ENCODE peak calls at places on chromosomes 2 and 18, in five cellular contexts. B is IMR-90, K is H9, A is H1, N is mesendoderm. O is an unnamed sample.

GRCh38 chr2:240288087-240288521 is 147.4 kb upstream of the GPC1 start:
- DNase-seq in N (no peak), K (no peak), A (no peak), B (no peak), O (no peak)

GRCh38 chr2:239392072-239392357 is 8.8 kb downstream of the HDAC4 start:
- DNase-seq in K (no peak), A (no peak), B (no peak), N (no peak), O (no peak)

GRCh38 chr2:223083402-223084070 is 31.5 kb downstream of the KCNE4 start:
- DNase-seq in A (no peak), K (no peak), B (no peak), N (no peak), O (no peak)

GRCh38 chr2:52387937-52388590 is 1356.1 kb upstream of the NRXN1 start:
- DNase-seq in N (peak; percentile 70), K (no peak), B (no peak), A (no peak), O (no peak)

GRCh38 chr18:75157359-75157758 is 51.6 kb downstream of the PTGR3 start:
- DNase-seq in A (no peak), N (no peak), K (no peak), B (no peak), O (no peak)

GRCh38 chr2:109134741-109135571 is 6.0 kb downstream of the SH3RF3 start:
- DNase-seq in N (peak; percentile 90), A (peak; percentile 28), K (no peak), B (no peak), O (no peak)

GRCh38 chr18:62249478-62250097 is 62.5 kb downstream of the RELCH start:
- DNase-seq in A (peak; percentile 59), B (peak; percentile 83), K (peak; percentile 50), N (peak; percentile 86), O (peak; percentile 80)

GRCh38 chr2:236670235-236670620 is 100.6 kb downstream of the ACKR3 start:
- DNase-seq in B (no peak), N (no peak), K (no peak), A (no peak), O (no peak)

GRCh38 chr2:239252433-239253200 is 148.2 kb downstream of the HDAC4 start:
- DNase-seq in N (no peak), B (peak; percentile 28), K (no peak), A (no peak), O (no peak)

GRCh38 chr2:131035112-131035825 is 58.0 kb downstream of the FAM168B start:
- DNase-seq in B (no peak), N (peak; percentile 26), A (peak; percentile 57), K (no peak), O (no peak)

GRCh38 chr2:231928481-231928880 is 2.3 kb upstream of the NPPC start:
- DNase-seq in N (peak; percentile 37), A (peak; percentile 48), K (no peak), B (no peak), O (no peak)

GRCh38 chr2:10301946-10302478 is 692 bp upstream of the HPCAL1 start:
- DNase-seq in N (no peak), A (no peak), K (peak; percentile 30), B (no peak), O (no peak)

GRCh38 chr18:61333746-61334490 is 688 bp downstream of the CDH20 start:
- DNase-seq in N (peak; percentile 43), B (no peak), A (peak; percentile 79), K (peak; percentile 52), O (peak; percentile 18)

GRCh38 chr18:24552218-24552617 is 91.8 kb downstream of the HRH4 start:
- DNase-seq in A (no peak), N (no peak), K (no peak), B (no peak), O (no peak)

GRCh38 chr2:228819701-228820100 is 451.4 kb downstream of the PID1 start:
- DNase-seq in N (no peak), B (peak; percentile 9), K (no peak), A (no peak), O (no peak)

GRCh38 chr2:172358784-172359556 is 68.4 kb upstream of the ITGA6 start:
- DNase-seq in N (no peak), A (no peak), K (no peak), B (no peak), O (no peak)

GRCh38 chr18:50729986-50730385 is 89.8 kb downstream of the MRO start:
- DNase-seq in N (no peak), K (no peak), A (no peak), B (no peak), O (no peak)

GRCh38 chr2:33672389-33672788 is 73.3 kb upstream of the FAM98A start:
- DNase-seq in B (no peak), K (no peak), A (no peak), N (no peak), O (no peak)

GRCh38 chr2:239459056-239459455 is 58.2 kb upstream of the HDAC4 start:
- DNase-seq in K (peak; percentile 8), B (no peak), A (peak; percentile 17), N (no peak), O (no peak)

GRCh38 chr2:172311921-172312345 is 115.5 kb upstream of the ITGA6 start:
- DNase-seq in B (no peak), K (no peak), N (no peak), A (no peak), O (peak; percentile 11)

GRCh38 chr2:171013851-171014250 is 84.8 kb downstream of the GORASP2 start:
- DNase-seq in B (no peak), K (no peak), N (no peak), A (no peak), O (no peak)

GRCh38 chr2:25380023-25380422 is 38.3 kb upstream of the DNMT3A start:
- DNase-seq in B (no peak), N (no peak), A (no peak), K (no peak), O (no peak)

GRCh38 chr2:218396688-218397501 is 2.8 kb upstream of the CTDSP1 start:
- DNase-seq in N (peak; percentile 69), A (peak; percentile 76), B (peak; percentile 67), K (peak; percentile 55), O (peak; percentile 79)
- H3K4ac ChIP-seq in N (peak overlapping the region; percentile 25), A (no peak overlapping the region), B (peak overlapping the region; percentile 92), K (no peak overlapping the region), O (peak overlapping the region; percentile 93)

DNA sequence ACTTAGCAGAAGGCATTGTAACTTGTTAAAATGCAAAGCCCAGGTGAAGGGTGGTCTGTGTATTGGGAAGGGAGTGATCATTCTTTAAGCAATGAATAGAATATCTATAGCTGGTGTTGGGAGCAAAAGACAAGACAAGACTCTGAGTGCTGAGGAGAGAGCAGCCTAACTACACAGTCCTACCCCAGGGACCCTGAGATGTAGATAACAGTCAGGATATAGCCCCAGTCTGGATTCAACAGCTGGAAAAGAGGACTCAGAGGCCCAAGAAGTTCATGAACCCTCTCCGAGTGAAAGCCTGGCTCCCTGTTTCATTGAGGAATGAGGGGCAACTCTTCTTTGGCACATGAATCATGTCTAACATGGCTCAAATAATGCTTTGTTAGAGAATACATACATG is 310.7 kb upstream of the SLC14A2 start:
- DNase-seq in B (no peak), A (no peak), K (no peak), N (no peak), O (no peak)
- H3K4ac ChIP-seq in B (no peak overlapping the region), A (no peak overlapping the region), K (no peak overlapping the region), N (no peak overlapping the region), O (no peak overlapping the region)

DNA sequence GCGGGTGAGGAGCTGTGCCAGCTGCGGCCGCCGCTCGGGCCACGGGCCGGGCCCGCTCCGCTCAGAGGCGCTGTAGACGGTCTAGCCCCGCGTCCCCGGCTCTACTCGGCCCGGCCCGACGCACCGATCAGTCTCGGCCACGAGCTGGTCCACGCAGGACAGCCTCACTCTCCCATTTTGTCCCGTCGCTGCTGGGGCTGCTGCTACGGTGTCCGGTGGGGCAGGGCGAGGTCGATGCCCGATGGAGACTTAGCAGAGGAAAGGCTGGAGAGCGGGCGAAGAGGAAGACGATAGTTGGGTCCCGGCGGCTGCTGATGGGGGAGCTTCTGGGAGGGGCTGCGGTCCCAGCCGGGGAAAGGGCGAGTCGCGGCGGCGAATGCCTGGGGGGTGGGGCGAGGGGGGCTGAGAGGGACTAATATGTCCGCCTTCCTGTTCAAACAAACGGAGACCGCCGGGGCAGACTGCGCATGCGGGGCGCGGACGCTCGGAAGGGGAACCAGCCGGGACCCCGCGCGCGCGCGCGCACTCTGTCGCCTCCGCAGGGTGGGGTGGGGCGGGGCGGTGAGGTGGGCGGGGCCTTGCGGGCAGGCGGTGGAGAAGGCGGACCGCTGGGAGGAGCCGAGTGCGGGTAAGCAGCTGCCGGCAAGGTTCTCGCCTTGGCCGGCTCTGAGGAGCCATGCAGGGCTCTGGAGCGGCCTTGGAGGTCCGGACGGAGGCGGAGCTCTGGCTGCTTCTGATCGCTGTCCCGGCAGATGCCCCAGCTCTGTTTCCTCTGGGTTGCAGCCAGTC is at the start of gene ROCK1:
- DNase-seq in A (peak; percentile 98), B (peak; percentile 96), N (peak; percentile 98), K (peak; percentile 99), O (peak; percentile 97)
- H3K4ac ChIP-seq in A (peak within 1 kb of the TSS; percentile 90), B (peak within 1 kb of the TSS; percentile 96), N (peak within 1 kb of the TSS; percentile 24), K (no peak within 1 kb of the TSS), O (peak within 1 kb of the TSS; percentile 100)

GRCh38 chr2:207156451-207157161 is 9.1 kb downstream of the KLF7 start:
- DNase-seq in K (no peak), A (no peak), N (no peak), B (no peak), O (no peak)
- H3K4ac ChIP-seq in K (no peak overlapping the region), A (no peak overlapping the region), N (no peak overlapping the region), B (peak overlapping the region; percentile 37), O (no peak overlapping the region)

DNA sequence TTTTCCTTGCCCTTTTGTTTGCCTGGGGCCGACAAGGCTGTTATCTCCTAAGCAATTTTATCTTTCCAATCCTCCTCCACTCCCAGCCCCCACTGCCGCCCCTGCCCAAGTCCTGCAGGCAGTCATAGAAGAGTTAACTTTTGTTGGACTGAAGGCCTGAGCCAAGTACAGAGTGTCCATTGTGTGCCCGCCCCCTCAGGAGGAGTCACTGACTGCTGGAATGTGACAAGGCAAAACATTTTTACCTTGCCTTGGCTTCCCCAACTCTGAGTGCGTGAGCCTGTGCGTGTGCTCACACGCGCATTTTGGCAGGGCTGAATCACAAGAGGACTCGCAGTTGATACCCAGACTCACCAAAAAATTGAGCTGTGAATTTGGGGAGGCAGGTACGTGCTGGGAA is 16.2 kb downstream of the SETBP1 start:
- DNase-seq in K (peak; percentile 29), B (no peak), A (peak; percentile 49), N (peak; percentile 57), O (no peak)
- H3K4ac ChIP-seq in K (no peak overlapping the region), B (no peak overlapping the region), A (no peak overlapping the region), N (no peak overlapping the region), O (no peak overlapping the region)

GRCh38 chr2:46939596-46940359 is 24.2 kb upstream of the MCFD2 start:
- DNase-seq in K (no peak), A (no peak), B (no peak), N (peak; percentile 62), O (peak; percentile 10)
- H3K4ac ChIP-seq in K (no peak overlapping the region), A (no peak overlapping the region), B (peak overlapping the region; percentile 98), N (no peak overlapping the region), O (peak overlapping the region; percentile 59)

DNA sequence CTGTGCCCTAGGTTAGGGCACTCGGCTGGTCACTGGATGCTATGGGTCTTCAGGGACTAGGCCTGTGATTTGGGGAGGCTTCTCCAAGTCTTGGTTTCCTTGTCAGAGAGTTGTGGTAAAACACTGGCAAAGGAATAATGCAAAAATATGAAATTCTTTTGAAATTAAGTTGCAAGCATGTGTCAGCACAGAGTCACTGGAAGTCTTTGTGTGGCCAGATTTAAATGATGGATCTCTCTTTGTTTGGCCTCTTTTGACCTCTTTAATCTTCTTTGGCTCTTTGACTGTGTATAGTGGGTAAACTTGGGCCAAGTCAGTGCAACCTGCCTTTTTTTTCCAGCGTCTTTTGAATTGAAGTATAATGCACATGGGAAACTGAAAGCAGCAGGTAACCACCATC is 12.1 kb downstream of the HK2 start:
- DNase-seq in N (no peak), A (no peak), B (peak; percentile 47), K (no peak), O (no peak)
- H3K4ac ChIP-seq in N (no peak overlapping the region), A (no peak overlapping the region), B (peak overlapping the region; percentile 65), K (no peak overlapping the region), O (no peak overlapping the region)